ENCODE peak calls at places on chromosomes 13 and 19, in eight cellular contexts. M is H1, N is uterus, U is PC-9, K is WERI-Rb-1, L is right cardiac atrium, X is colonic mucosa, Y is PC-3. A is an unnamed sample.

GRCh38 chr13:114017028-114017630 is 43.3 kb upstream of the C13orf46 start:
- DNase-seq in M (peak; percentile 68), N (no peak), U (no peak), K (peak; percentile 56), L (peak; percentile 56), X (no peak), Y (peak; percentile 27), A (peak; percentile 28)

GRCh38 chr13:21233086-21233485 is 56.6 kb downstream of the MRPL57 start:
- DNase-seq in M (no peak), N (no peak), U (no peak), K (no peak), L (no peak), X (no peak), Y (no peak), A (no peak)

GRCh38 chr13:110211735-110212134 is 95.2 kb downstream of the COL4A1 start:
- DNase-seq in M (no peak), N (no peak), U (no peak), K (no peak), L (no peak), X (no peak), Y (no peak), A (no peak)

GRCh38 chr13:51397262-51397933 is 55.4 kb downstream of the INTS6 start:
- DNase-seq in M (no peak), N (no peak), U (peak; percentile 36), K (no peak), L (no peak), X (no peak), Y (no peak), A (peak; percentile 47)

GRCh38 chr13:50707533-50708096 is 135.9 kb downstream of the DLEU7 start:
- DNase-seq in M (no peak), N (no peak), U (no peak), K (peak; percentile 10), L (no peak), X (no peak), Y (no peak), A (no peak)

GRCh38 chr19:36215276-36216171 is 618 bp downstream of the ZNF146 start:
- DNase-seq in M (no peak), N (no peak), U (no peak), K (no peak), L (no peak), X (no peak), Y (peak; percentile 3), A (peak; percentile 50)

GRCh38 chr13:111061338-111062045 is 53.6 kb upstream of the ARHGEF7 start:
- DNase-seq in M (no peak), N (no peak), U (no peak), K (no peak), L (no peak), X (no peak), Y (no peak), A (no peak)

GRCh38 chr19:46442808-46443450 is 14.2 kb upstream of the PNMA8C start:
- DNase-seq in M (no peak), N (peak; percentile 59), U (peak; percentile 72), K (no peak), L (no peak), X (no peak), Y (peak; percentile 85), A (peak; percentile 59)

GRCh38 chr13:67977081-67977480 is 746.9 kb upstream of the PCDH9 start:
- DNase-seq in M (no peak), N (no peak), U (no peak), K (no peak), L (no peak), X (no peak), Y (no peak), A (no peak)

GRCh38 chr19:10193666-10194499 is 870 bp downstream of the DNMT1 start:
- DNase-seq in M (peak; percentile 80), N (no peak), U (peak; percentile 60), K (no peak), L (peak; percentile 4), X (peak; percentile 22), Y (peak; percentile 74), A (peak; percentile 31)

GRCh38 chr19:51007488-51007887 is 6.1 kb upstream of the KLK8 start:
- DNase-seq in M (no peak), N (no peak), U (no peak), K (no peak), L (no peak), X (no peak), Y (no peak), A (no peak)
- H3K27me3 ChIP-seq in M (no peaks in the 10 kb centered on the region), N (peaks cover 5% of the 10 kb centered on the region), U (no peaks in the 10 kb centered on the region), K (peaks cover 91% of the 10 kb centered on the region), L (no peaks in the 10 kb centered on the region), X (no peaks in the 10 kb centered on the region), Y (no peaks in the 10 kb centered on the region), A (no peaks in the 10 kb centered on the region)

DNA sequence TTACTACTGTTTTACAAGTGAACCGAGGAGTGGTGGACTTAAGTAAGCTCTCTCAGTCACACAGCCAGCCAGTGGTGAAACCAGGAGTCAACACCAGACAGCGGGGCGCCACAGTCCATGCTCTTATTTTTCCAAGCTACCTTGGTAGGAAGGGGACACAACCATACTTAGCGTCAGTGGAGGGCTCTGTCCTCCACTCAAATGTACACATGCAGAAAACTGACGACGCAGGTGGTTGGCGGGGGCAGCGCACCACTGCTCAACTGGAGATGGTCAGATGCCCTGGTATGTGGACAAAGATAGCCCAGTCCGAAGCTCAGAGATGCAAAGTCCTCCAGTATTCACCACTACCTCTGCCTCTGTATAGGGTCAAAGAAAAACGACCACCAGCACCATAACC is 1.1 kb downstream of the ZNF667 start:
- DNase-seq in M (no peak), N (no peak), U (no peak), K (no peak), L (no peak), X (no peak), Y (no peak), A (no peak)
- H3K4me3 ChIP-seq in M (peak overlapping the region; percentile 74), N (no peak overlapping the region), U (no peak overlapping the region), K (peak overlapping the region; percentile 91), L (no peak overlapping the region), X (no peak overlapping the region), Y (peak overlapping the region; percentile 65), A (peak overlapping the region; percentile 75)

GRCh38 chr19:50315773-50316448 is 13.3 kb downstream of the KCNC3 start:
- DNase-seq in M (peak; percentile 83), N (no peak), U (no peak), K (peak; percentile 65), L (no peak), X (no peak), Y (no peak), A (no peak)
- H3K27me3 ChIP-seq in M (no peaks in the 10 kb centered on the region), N (peaks cover 42% of the 10 kb centered on the region), U (peaks cover 9% of the 10 kb centered on the region), K (peaks cover 30% of the 10 kb centered on the region), L (no peaks in the 10 kb centered on the region), X (peaks cover 11% of the 10 kb centered on the region), Y (peaks cover 27% of the 10 kb centered on the region), A (peaks cover 27% of the 10 kb centered on the region)

GRCh38 chr19:40423938-40424337 is 1.9 kb downstream of the SERTAD1 start:
- DNase-seq in M (no peak), N (no peak), U (no peak), K (no peak), L (peak; percentile 32), X (no peak), Y (no peak), A (no peak)
- H3K4me3 ChIP-seq in M (peak overlapping the region; percentile 77), N (peak overlapping the region; percentile 72), U (no peak overlapping the region), K (no peak overlapping the region), L (no peak overlapping the region), X (peak overlapping the region; percentile 86), Y (peak overlapping the region; percentile 97), A (peak overlapping the region; percentile 85)

GRCh38 chr13:101624210-101624922 is 171.9 kb downstream of the ITGBL1 start:
- DNase-seq in M (no peak), N (no peak), U (peak; percentile 40), K (no peak), L (peak; percentile 18), X (no peak), Y (peak; percentile 39), A (no peak)

GRCh38 chr13:101623469-101624209 is 171.2 kb downstream of the ITGBL1 start:
- DNase-seq in M (no peak), N (no peak), U (peak; percentile 79), K (no peak), L (no peak), X (no peak), Y (peak; percentile 67), A (peak; percentile 20)

GRCh38 chr13:101624981-101625380 is 172.5 kb downstream of the ITGBL1 start:
- DNase-seq in M (no peak), N (no peak), U (peak; percentile 80), K (no peak), L (no peak), X (no peak), Y (peak; percentile 15), A (no peak)

GRCh38 chr13:101618440-101619187 is 166.1 kb downstream of the ITGBL1 start:
- DNase-seq in M (no peak), N (no peak), U (no peak), K (no peak), L (no peak), X (no peak), Y (no peak), A (no peak)

GRCh38 chr13:101621099-101621498 is 168.6 kb downstream of the ITGBL1 start:
- DNase-seq in M (no peak), N (no peak), U (peak; percentile 41), K (no peak), L (no peak), X (no peak), Y (no peak), A (no peak)
- H3K27me3 ChIP-seq in M (no peaks in the 10 kb centered on the region), N (no peaks in the 10 kb centered on the region), U (no peaks in the 10 kb centered on the region), K (no peaks in the 10 kb centered on the region), L (no peaks in the 10 kb centered on the region), X (no peaks in the 10 kb centered on the region), Y (no peaks in the 10 kb centered on the region), A (no peaks in the 10 kb centered on the region)

GRCh38 chr13:31944262-31945160 is 87.1 kb upstream of the FRY start:
- DNase-seq in M (no peak), N (no peak), U (no peak), K (no peak), L (no peak), X (no peak), Y (no peak), A (no peak)

GRCh38 chr13:31947506-31947905 is 84.1 kb upstream of the FRY start:
- DNase-seq in M (no peak), N (no peak), U (no peak), K (no peak), L (no peak), X (no peak), Y (no peak), A (no peak)

GRCh38 chr13:31945202-31945978 is 86.2 kb upstream of the FRY start:
- DNase-seq in M (no peak), N (peak; percentile 30), U (peak; percentile 97), K (no peak), L (peak; percentile 88), X (peak; percentile 45), Y (peak; percentile 79), A (peak; percentile 60)

GRCh38 chr13:31947105-31947504 is 84.5 kb upstream of the FRY start:
- DNase-seq in M (no peak), N (no peak), U (no peak), K (no peak), L (no peak), X (no peak), Y (no peak), A (no peak)

DNA sequence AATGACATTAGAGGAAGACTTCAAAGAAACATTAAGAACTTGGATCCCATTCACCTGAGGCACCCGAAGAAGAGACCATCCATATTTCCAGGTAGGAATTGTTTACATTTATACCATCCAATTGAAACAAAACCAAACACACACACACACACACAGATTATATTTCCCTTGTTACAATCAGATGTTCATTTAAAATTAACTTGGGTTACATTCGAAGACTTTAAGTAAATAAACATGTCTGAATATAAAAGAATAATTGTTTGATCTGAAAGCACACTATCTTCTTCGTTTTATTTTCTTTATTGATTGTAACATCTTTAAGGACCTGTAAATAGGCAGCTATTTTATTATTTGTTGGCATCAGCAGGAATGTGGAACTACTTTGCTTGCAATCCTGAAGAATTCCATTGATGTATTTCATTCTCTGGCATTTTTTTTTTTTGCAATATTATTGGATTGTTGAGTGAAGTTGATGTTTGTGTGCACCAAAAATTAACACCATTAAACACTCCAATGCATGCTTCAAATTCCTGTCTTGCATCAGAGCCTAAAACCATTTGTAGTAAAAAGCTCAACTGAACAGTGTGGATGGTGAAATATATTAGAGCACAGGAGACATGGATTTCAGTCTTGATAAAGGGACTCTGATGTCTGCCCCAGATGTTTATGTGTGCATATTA is 85.3 kb upstream of the FRY start:
- DNase-seq in M (no peak), N (no peak), U (peak; percentile 80), K (no peak), L (no peak), X (no peak), Y (no peak), A (no peak)
- H3K4me3 ChIP-seq in M (no peak overlapping the region), N (no peak overlapping the region), U (peak overlapping the region; percentile 47), K (no peak overlapping the region), L (no peak overlapping the region), X (no peak overlapping the region), Y (peak overlapping the region; percentile 53), A (no peak overlapping the region)